ENCODE peak calls at places on chromosome 3, in seven cellular contexts. One of them, this sample, is unnamed.

GRCh38 chr3:120324185-120324584 is 25.0 kb downstream of the LRRC58 start:
- DNase-seq in HCT116: no peak
- DNase-seq in SK-N-SH: no peak
- DNase-seq in Karpas-422: no peak
- DNase-seq in H1: no peak
- DNase-seq in GM23248: peak; percentile 52
- DNase-seq in neural progenitor cell: no peak
- DNase-seq in this sample: no peak

GRCh38 chr3:39150803-39151631 is 2.4 kb downstream of the CSRNP1 start:
- DNase-seq in HCT116: no peak
- DNase-seq in SK-N-SH: peak; percentile 49
- DNase-seq in Karpas-422: peak; percentile 47
- DNase-seq in H1: no peak
- DNase-seq in GM23248: peak; percentile 96
- DNase-seq in neural progenitor cell: peak; percentile 76
- DNase-seq in this sample: no peak

GRCh38 chr3:117165611-117166051 is 456.1 kb downstream of the TUSC7 start:
- DNase-seq in HCT116: no peak
- DNase-seq in SK-N-SH: no peak
- DNase-seq in Karpas-422: no peak
- DNase-seq in H1: no peak
- DNase-seq in GM23248: peak; percentile 78
- DNase-seq in neural progenitor cell: peak; percentile 81
- DNase-seq in this sample: no peak

GRCh38 chr3:51670053-51670666 is 892 bp upstream of the TEX264 start:
- DNase-seq in HCT116: no peak
- DNase-seq in SK-N-SH: no peak
- DNase-seq in Karpas-422: peak; percentile 55
- DNase-seq in H1: no peak
- DNase-seq in GM23248: no peak
- DNase-seq in neural progenitor cell: no peak
- DNase-seq in this sample: no peak

GRCh38 chr3:29481969-29482767 is 201.3 kb downstream of the RBMS3 start:
- DNase-seq in HCT116: no peak
- DNase-seq in SK-N-SH: no peak
- DNase-seq in Karpas-422: no peak
- DNase-seq in H1: no peak
- DNase-seq in GM23248: no peak
- DNase-seq in neural progenitor cell: no peak
- DNase-seq in this sample: no peak

GRCh38 chr3:170802164-170803151 is 67.5 kb downstream of the RPL22L1 start:
- DNase-seq in HCT116: no peak
- DNase-seq in SK-N-SH: no peak
- DNase-seq in Karpas-422: peak; percentile 7
- DNase-seq in H1: no peak
- DNase-seq in GM23248: peak; percentile 95
- DNase-seq in neural progenitor cell: no peak
- DNase-seq in this sample: no peak

GRCh38 chr3:124201786-124202185 is 209.9 kb upstream of the ROPN1 start:
- DNase-seq in HCT116: no peak
- DNase-seq in SK-N-SH: peak; percentile 42
- DNase-seq in Karpas-422: no peak
- DNase-seq in H1: no peak
- DNase-seq in GM23248: no peak
- DNase-seq in neural progenitor cell: no peak
- DNase-seq in this sample: no peak

GRCh38 chr3:133393204-133393603 is 6.7 kb upstream of the BFSP2 start:
- DNase-seq in HCT116: no peak
- DNase-seq in SK-N-SH: no peak
- DNase-seq in Karpas-422: no peak
- DNase-seq in H1: no peak
- DNase-seq in GM23248: no peak
- DNase-seq in neural progenitor cell: no peak
- DNase-seq in this sample: no peak

GRCh38 chr3:196694202-196694638 is 17.8 kb downstream of the CEP19 start:
- DNase-seq in HCT116: no peak
- DNase-seq in SK-N-SH: peak; percentile 51
- DNase-seq in Karpas-422: no peak
- DNase-seq in H1: no peak
- DNase-seq in GM23248: peak; percentile 54
- DNase-seq in neural progenitor cell: no peak
- DNase-seq in this sample: no peak

GRCh38 chr3:98709433-98709832 is 53.7 kb upstream of the ST3GAL6 start:
- DNase-seq in HCT116: no peak
- DNase-seq in SK-N-SH: no peak
- DNase-seq in Karpas-422: no peak
- DNase-seq in H1: no peak
- DNase-seq in GM23248: no peak
- DNase-seq in neural progenitor cell: no peak
- DNase-seq in this sample: no peak

GRCh38 chr3:178802993-178803693 is 266.9 kb downstream of the KCNMB2 start:
- DNase-seq in HCT116: no peak
- DNase-seq in SK-N-SH: no peak
- DNase-seq in Karpas-422: no peak
- DNase-seq in H1: no peak
- DNase-seq in GM23248: peak; percentile 18
- DNase-seq in neural progenitor cell: no peak
- DNase-seq in this sample: no peak

GRCh38 chr3:81823882-81824395 is 62.5 kb upstream of the GBE1 start:
- DNase-seq in HCT116: no peak
- DNase-seq in SK-N-SH: no peak
- DNase-seq in Karpas-422: peak; percentile 61
- DNase-seq in H1: peak; percentile 10
- DNase-seq in GM23248: peak; percentile 46
- DNase-seq in neural progenitor cell: no peak
- DNase-seq in this sample: no peak

GRCh38 chr3:19105826-19106225 is 42.5 kb upstream of the KCNH8 start:
- DNase-seq in HCT116: no peak
- DNase-seq in SK-N-SH: no peak
- DNase-seq in Karpas-422: no peak
- DNase-seq in H1: no peak
- DNase-seq in GM23248: no peak
- DNase-seq in neural progenitor cell: no peak
- DNase-seq in this sample: no peak

GRCh38 chr3:170418422-170419300 is at the start of gene CLDN11:
- DNase-seq in HCT116: no peak
- DNase-seq in SK-N-SH: peak; percentile 91
- DNase-seq in Karpas-422: no peak
- DNase-seq in H1: no peak
- DNase-seq in GM23248: peak; percentile 78
- DNase-seq in neural progenitor cell: peak; percentile 85
- DNase-seq in this sample: no peak

GRCh38 chr3:98003306-98003969 is 31.2 kb upstream of the RIOX2 start:
- DNase-seq in HCT116: no peak
- DNase-seq in SK-N-SH: no peak
- DNase-seq in Karpas-422: no peak
- DNase-seq in H1: no peak
- DNase-seq in GM23248: no peak
- DNase-seq in neural progenitor cell: no peak
- DNase-seq in this sample: no peak

GRCh38 chr3:111071257-111072015 is at the start of gene NECTIN3:
- DNase-seq in HCT116: peak; percentile 96
- DNase-seq in SK-N-SH: peak; percentile 92
- DNase-seq in Karpas-422: no peak
- DNase-seq in H1: no peak
- DNase-seq in GM23248: peak; percentile 98
- DNase-seq in neural progenitor cell: peak; percentile 95
- DNase-seq in this sample: peak; percentile 7

GRCh38 chr3:192155194-192155593 is 572.1 kb downstream of the FGF12 start:
- DNase-seq in HCT116: no peak
- DNase-seq in SK-N-SH: no peak
- DNase-seq in Karpas-422: no peak
- DNase-seq in H1: no peak
- DNase-seq in GM23248: no peak
- DNase-seq in neural progenitor cell: no peak
- DNase-seq in this sample: no peak

GRCh38 chr3:183050706-183051105 is 48.6 kb downstream of the MCCC1 start:
- DNase-seq in HCT116: no peak
- DNase-seq in SK-N-SH: no peak
- DNase-seq in Karpas-422: no peak
- DNase-seq in H1: no peak
- DNase-seq in GM23248: no peak
- DNase-seq in neural progenitor cell: no peak
- DNase-seq in this sample: no peak

GRCh38 chr3:127196466-127197299 is 3.8 kb downstream of the PRR23E start:
- DNase-seq in HCT116: no peak
- DNase-seq in SK-N-SH: no peak
- DNase-seq in Karpas-422: no peak
- DNase-seq in H1: no peak
- DNase-seq in GM23248: no peak
- DNase-seq in neural progenitor cell: no peak
- DNase-seq in this sample: no peak

GRCh38 chr3:74605437-74605836 is 9.0 kb downstream of the CNTN3 start:
- DNase-seq in HCT116: no peak
- DNase-seq in SK-N-SH: no peak
- DNase-seq in Karpas-422: no peak
- DNase-seq in H1: no peak
- DNase-seq in GM23248: no peak
- DNase-seq in neural progenitor cell: no peak
- DNase-seq in this sample: no peak

GRCh38 chr3:124299831-124300230 is 307.9 kb upstream of the ROPN1 start:
- DNase-seq in HCT116: no peak
- DNase-seq in SK-N-SH: no peak
- DNase-seq in Karpas-422: no peak
- DNase-seq in H1: no peak
- DNase-seq in GM23248: no peak
- DNase-seq in neural progenitor cell: no peak
- DNase-seq in this sample: no peak

GRCh38 chr3:171470714-171471227 is 10.6 kb upstream of the TNIK start:
- DNase-seq in HCT116: no peak
- DNase-seq in SK-N-SH: no peak
- DNase-seq in Karpas-422: no peak
- DNase-seq in H1: no peak
- DNase-seq in GM23248: no peak
- DNase-seq in neural progenitor cell: no peak
- DNase-seq in this sample: no peak

GRCh38 chr3:151011427-151011826 is 38.9 kb upstream of the CLRN1 start:
- DNase-seq in HCT116: no peak
- DNase-seq in SK-N-SH: no peak
- DNase-seq in Karpas-422: no peak
- DNase-seq in H1: no peak
- DNase-seq in GM23248: peak; percentile 72
- DNase-seq in neural progenitor cell: peak; percentile 82
- DNase-seq in this sample: peak; percentile 26

GRCh38 chr3:175670572-175670971 is 811.4 kb downstream of the NAALADL2 start:
- DNase-seq in HCT116: no peak
- DNase-seq in SK-N-SH: no peak
- DNase-seq in Karpas-422: no peak
- DNase-seq in H1: no peak
- DNase-seq in GM23248: peak; percentile 56
- DNase-seq in neural progenitor cell: no peak
- DNase-seq in this sample: no peak

GRCh38 chr3:42090973-42091731 is at the start of gene TRAK1:
- DNase-seq in HCT116: no peak
- DNase-seq in SK-N-SH: no peak
- DNase-seq in Karpas-422: no peak
- DNase-seq in H1: no peak
- DNase-seq in GM23248: peak; percentile 95
- DNase-seq in neural progenitor cell: no peak
- DNase-seq in this sample: peak; percentile 68
- H3K79me2 ChIP-seq in HCT116: no peaks in the 10 kb centered on the region
- H3K79me2 ChIP-seq in SK-N-SH: peaks cover 3% of the 10 kb centered on the region
- H3K79me2 ChIP-seq in Karpas-422: peaks cover 92% of the 10 kb centered on the region
- H3K79me2 ChIP-seq in H1: no peaks in the 10 kb centered on the region
- H3K79me2 ChIP-seq in GM23248: peaks cover 91% of the 10 kb centered on the region
- H3K79me2 ChIP-seq in neural progenitor cell: no peaks in the 10 kb centered on the region
- H3K79me2 ChIP-seq in this sample: peaks cover 48% of the 10 kb centered on the region

DNA sequence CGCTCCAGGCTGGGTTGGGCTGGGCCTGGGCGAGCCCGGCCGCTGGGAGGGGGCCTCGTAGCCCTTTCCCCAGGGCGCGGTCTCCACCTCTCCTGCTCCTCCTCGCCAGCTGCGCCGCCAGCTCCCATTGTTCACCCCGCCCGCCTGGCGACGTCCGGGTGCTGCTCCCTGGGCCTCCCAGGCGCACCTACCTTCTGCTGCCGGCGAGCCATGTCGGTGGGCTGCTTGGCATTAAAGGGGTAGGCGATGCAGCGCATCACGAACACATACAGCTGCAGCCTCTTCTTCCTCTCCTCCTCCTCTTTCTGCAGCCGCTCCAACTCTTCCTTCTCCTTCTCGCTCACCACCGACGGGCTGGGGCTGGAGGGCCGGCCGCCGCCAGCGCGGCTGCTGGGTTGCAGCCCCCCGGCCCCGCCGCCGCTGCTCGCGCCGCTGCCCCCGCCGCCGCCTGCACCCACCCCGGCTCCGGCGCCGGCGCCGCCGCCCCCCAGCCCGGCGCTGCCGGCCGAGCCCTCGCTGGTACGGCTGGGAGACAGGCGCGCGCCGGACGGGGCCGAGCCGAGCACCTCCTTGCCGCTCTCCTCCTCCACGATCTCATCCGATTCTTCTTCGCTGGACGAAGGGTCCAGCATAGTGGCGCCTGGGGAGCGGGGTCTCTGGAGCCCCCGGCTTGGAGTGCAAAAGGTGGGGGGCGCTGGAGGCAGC is 666 bp downstream of the CADPS start:
- DNase-seq in HCT116: no peak
- DNase-seq in SK-N-SH: peak; percentile 67
- DNase-seq in Karpas-422: no peak
- DNase-seq in H1: no peak
- DNase-seq in GM23248: peak; percentile 39
- DNase-seq in neural progenitor cell: peak; percentile 56
- DNase-seq in this sample: no peak
- H3K4me3 ChIP-seq in HCT116: no peak overlapping the region
- H3K4me3 ChIP-seq in SK-N-SH: peak overlapping the region; percentile 81
- H3K4me3 ChIP-seq in Karpas-422: no peak overlapping the region
- H3K4me3 ChIP-seq in H1: peak overlapping the region; percentile 82
- H3K4me3 ChIP-seq in GM23248: peak overlapping the region; percentile 75
- H3K4me3 ChIP-seq in neural progenitor cell: peak overlapping the region; percentile 93
- H3K4me3 ChIP-seq in this sample: peak overlapping the region; percentile 32

GRCh38 chr3:48926425-48927392 is 8.1 kb downstream of the ARIH2 start:
- DNase-seq in HCT116: no peak
- DNase-seq in SK-N-SH: no peak
- DNase-seq in Karpas-422: no peak
- DNase-seq in H1: no peak
- DNase-seq in GM23248: peak; percentile 34
- DNase-seq in neural progenitor cell: no peak
- DNase-seq in this sample: no peak
- H4K20me1 ChIP-seq in HCT116: peaks cover 20% of the 10 kb centered on the region
- H4K20me1 ChIP-seq in SK-N-SH: peaks cover 57% of the 10 kb centered on the region
- H4K20me1 ChIP-seq in Karpas-422: peaks cover 17% of the 10 kb centered on the region
- H4K20me1 ChIP-seq in H1: peaks cover 12% of the 10 kb centered on the region
- H4K20me1 ChIP-seq in GM23248: peaks cover 30% of the 10 kb centered on the region
- H4K20me1 ChIP-seq in neural progenitor cell: peaks cover 55% of the 10 kb centered on the region
- H4K20me1 ChIP-seq in this sample: peaks cover 10% of the 10 kb centered on the region

GRCh38 chr3:9420850-9421549 is 23.6 kb downstream of the SETD5 start:
- DNase-seq in HCT116: no peak
- DNase-seq in SK-N-SH: no peak
- DNase-seq in Karpas-422: no peak
- DNase-seq in H1: no peak
- DNase-seq in GM23248: peak; percentile 54
- DNase-seq in neural progenitor cell: no peak
- DNase-seq in this sample: no peak
- H3K79me2 ChIP-seq in HCT116: peaks cover 100% of the 10 kb centered on the region
- H3K79me2 ChIP-seq in SK-N-SH: peaks cover 95% of the 10 kb centered on the region
- H3K79me2 ChIP-seq in Karpas-422: peaks cover 99% of the 10 kb centered on the region
- H3K79me2 ChIP-seq in H1: peaks cover 99% of the 10 kb centered on the region
- H3K79me2 ChIP-seq in GM23248: peaks cover 98% of the 10 kb centered on the region
- H3K79me2 ChIP-seq in neural progenitor cell: peaks cover 100% of the 10 kb centered on the region
- H3K79me2 ChIP-seq in this sample: peaks cover 84% of the 10 kb centered on the region

GRCh38 chr3:160124224-160124623 is 101.0 kb upstream of the C3orf80 start:
- DNase-seq in HCT116: no peak
- DNase-seq in SK-N-SH: no peak
- DNase-seq in Karpas-422: no peak
- DNase-seq in H1: no peak
- DNase-seq in GM23248: no peak
- DNase-seq in neural progenitor cell: no peak
- DNase-seq in this sample: no peak
- H3K4me3 ChIP-seq in HCT116: no peak overlapping the region
- H3K4me3 ChIP-seq in SK-N-SH: no peak overlapping the region
- H3K4me3 ChIP-seq in Karpas-422: no peak overlapping the region
- H3K4me3 ChIP-seq in H1: no peak overlapping the region
- H3K4me3 ChIP-seq in GM23248: no peak overlapping the region
- H3K4me3 ChIP-seq in neural progenitor cell: no peak overlapping the region
- H3K4me3 ChIP-seq in this sample: no peak overlapping the region

This sample was measured in keratinocyte.